ENCODE peak calls at places on chromosomes 13 and 19, in six cellular contexts. C, O, V, J, T and N are unnamed samples.

GRCh38 chr19:34254552-34255432 is at the start of gene GARRE1:
- DNase-seq in J (no peak), T (peak), O (peak), V (peak), C (peak), N (no peak)

GRCh38 chr19:39438270-39438934 is 2.7 kb upstream of the RPS16 start:
- DNase-seq in C (no peak), O (no peak), T (peak), J (no peak), V (no peak), N (peak)

GRCh38 chr13:52994865-52995264 is 33.7 kb upstream of the OLFM4 start:
- DNase-seq in O (no peak), V (no peak), T (no peak), C (no peak), J (no peak), N (no peak)

GRCh38 chr13:84192125-84192524 is 309.9 kb upstream of the SLITRK1 start:
- DNase-seq in V (no peak), T (peak), J (no peak), O (no peak), C (no peak), N (no peak)

GRCh38 chr19:35164418-35164817 is 9.9 kb downstream of the FXYD5 start:
- DNase-seq in V (no peak), T (no peak), J (no peak), O (no peak), C (no peak), N (no peak)

GRCh38 chr19:41708481-41708880 is at the start of gene CEACAM5:
- DNase-seq in C (no peak), J (no peak), T (no peak), O (no peak), V (no peak), N (no peak)

GRCh38 chr19:45739498-45740439 is 6.5 kb downstream of the MEIOSIN start:
- DNase-seq in C (no peak), V (peak), J (no peak), T (no peak), O (no peak), N (no peak)

GRCh38 chr19:9306443-9306842 is 3.2 kb downstream of the ZNF699 start:
- DNase-seq in J (no peak), V (no peak), C (no peak), O (no peak), T (peak), N (no peak)

GRCh38 chr19:36043952-36044351 is 10.1 kb downstream of the THAP8 start:
- DNase-seq in T (no peak), C (no peak), V (no peak), J (no peak), O (no peak), N (no peak)

GRCh38 chr13:83780201-83780600 is 102.1 kb downstream of the SLITRK1 start:
- DNase-seq in V (peak), O (no peak), J (no peak), T (peak), C (no peak), N (peak)

GRCh38 chr13:113148407-113148806 is 10.0 kb upstream of the PROZ start:
- DNase-seq in T (no peak), V (no peak), J (no peak), O (no peak), C (no peak), N (no peak)

GRCh38 chr19:34118879-34119748 is 53.2 kb upstream of the LSM14A start:
- DNase-seq in V (no peak), J (no peak), C (no peak), O (no peak), T (no peak), N (no peak)

GRCh38 chr13:106599875-106600797 is 32.2 kb upstream of the ARGLU1 start:
- DNase-seq in T (peak), J (peak), V (no peak), O (no peak), C (peak), N (no peak)

GRCh38 chr19:47227347-47228167 is 3.4 kb downstream of the BBC3 start:
- DNase-seq in V (peak), C (peak), J (peak), T (peak), O (peak), N (no peak)

GRCh38 chr13:51034906-51035305 is 76.2 kb downstream of the C13orf42 start:
- DNase-seq in T (no peak), J (no peak), V (no peak), O (no peak), C (no peak), N (no peak)

GRCh38 chr13:43537124-43537523 is 249.6 kb downstream of the ENOX1 start:
- DNase-seq in C (no peak), O (no peak), V (no peak), J (no peak), T (peak), N (no peak)

GRCh38 chr13:47858678-47859050 is 142.4 kb downstream of the SUCLA2 start:
- DNase-seq in C (no peak), T (peak), J (no peak), O (no peak), V (no peak), N (no peak)

DNA sequence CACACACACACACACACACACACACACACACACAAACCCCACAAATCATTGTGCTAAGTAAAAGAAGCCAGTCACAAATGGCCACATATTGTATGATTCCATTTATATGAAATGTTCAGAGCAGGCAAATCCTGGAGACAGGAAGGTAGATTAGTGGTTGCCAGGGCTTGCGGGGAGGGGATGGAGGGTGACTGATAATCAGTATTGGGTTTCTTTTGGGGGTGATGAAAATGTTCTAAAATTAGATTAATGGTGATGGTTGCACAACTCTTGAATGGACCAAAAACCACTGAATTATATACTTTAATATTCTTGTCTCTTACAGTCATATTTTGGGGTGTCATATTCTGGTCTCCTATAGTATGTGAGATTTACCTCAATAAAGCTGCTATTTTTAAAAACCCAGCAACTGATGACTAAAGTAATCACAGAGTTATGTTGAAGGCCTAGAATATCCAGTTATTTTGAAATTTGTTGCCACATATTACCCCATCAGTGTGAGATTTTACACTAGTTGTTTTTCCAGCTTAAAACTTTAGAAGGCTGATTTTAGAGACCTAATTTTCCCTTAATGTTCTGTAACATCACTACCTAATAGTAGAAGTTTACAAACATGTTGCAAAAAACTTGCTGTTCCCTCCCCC is 20.3 kb downstream of the FLT1 start:
- DNase-seq in J (no peak), C (no peak), O (no peak), T (no peak), V (no peak), N (no peak)
- H3K4me3 ChIP-seq in J (no peak), C (no peak), O (no peak), T (no peak), V (no peak), N (no peak)

GRCh38 chr19:2041436-2041685 is 9.7 kb downstream of the MKNK2 start:
- DNase-seq in V (no peak), C (no peak), T (no peak), J (no peak), O (no peak), N (no peak)

GRCh38 chr19:2043864-2044708 is 7.0 kb downstream of the MKNK2 start:
- DNase-seq in T (no peak), O (no peak), V (peak), J (no peak), C (no peak), N (no peak)

GRCh38 chr19:2041686-2042484 is 9.2 kb downstream of the MKNK2 start:
- DNase-seq in V (peak), C (peak), O (peak), T (peak), J (peak), N (no peak)

GRCh38 chr19:2043269-2043641 is 7.8 kb downstream of the MKNK2 start:
- DNase-seq in C (peak), J (no peak), T (no peak), V (no peak), O (no peak), N (no peak)

GRCh38 chr19:2042485-2043268 is 8.4 kb downstream of the MKNK2 start:
- DNase-seq in O (peak), C (peak), V (peak), T (no peak), J (no peak), N (no peak)
- H3K4me3 ChIP-seq in O (peak), C (no peak), V (peak), T (peak), J (peak), N (peak)

DNA sequence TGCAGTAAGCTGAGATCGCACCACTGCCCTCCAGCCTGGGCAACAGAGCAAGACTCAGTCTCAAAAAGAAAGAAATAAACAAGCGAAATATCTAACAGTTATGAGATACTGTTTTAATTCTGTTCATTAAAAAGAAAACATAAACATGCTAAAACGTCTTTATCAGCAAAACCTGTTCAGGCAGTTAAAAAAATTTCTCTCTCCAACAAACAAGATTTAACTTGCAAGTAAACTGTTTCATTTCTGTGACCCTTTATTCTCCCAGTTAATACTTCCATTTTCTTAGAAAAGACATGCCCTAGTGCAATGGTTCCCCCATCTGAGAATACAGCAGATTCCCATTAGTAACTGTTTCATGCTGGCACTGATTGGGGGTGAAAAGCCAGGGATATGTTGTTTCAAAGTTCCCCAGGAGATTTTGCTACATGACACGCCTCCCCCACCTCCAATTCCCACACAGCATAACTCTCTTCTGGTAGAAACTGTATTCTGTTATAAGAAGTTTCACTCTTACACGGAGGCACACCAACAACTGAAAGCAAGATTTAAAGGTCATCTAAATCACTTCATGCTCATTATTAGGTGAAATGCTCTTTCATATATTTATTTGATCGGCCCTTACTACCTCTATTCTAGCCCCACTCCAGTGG is 24.4 kb downstream of the ELF1 start:
- DNase-seq in T (no peak), J (no peak), O (no peak), V (no peak), C (no peak), N (no peak)
- H3K4me3 ChIP-seq in T (no peak), J (no peak), O (no peak), V (no peak), C (no peak), N (no peak)

DNA sequence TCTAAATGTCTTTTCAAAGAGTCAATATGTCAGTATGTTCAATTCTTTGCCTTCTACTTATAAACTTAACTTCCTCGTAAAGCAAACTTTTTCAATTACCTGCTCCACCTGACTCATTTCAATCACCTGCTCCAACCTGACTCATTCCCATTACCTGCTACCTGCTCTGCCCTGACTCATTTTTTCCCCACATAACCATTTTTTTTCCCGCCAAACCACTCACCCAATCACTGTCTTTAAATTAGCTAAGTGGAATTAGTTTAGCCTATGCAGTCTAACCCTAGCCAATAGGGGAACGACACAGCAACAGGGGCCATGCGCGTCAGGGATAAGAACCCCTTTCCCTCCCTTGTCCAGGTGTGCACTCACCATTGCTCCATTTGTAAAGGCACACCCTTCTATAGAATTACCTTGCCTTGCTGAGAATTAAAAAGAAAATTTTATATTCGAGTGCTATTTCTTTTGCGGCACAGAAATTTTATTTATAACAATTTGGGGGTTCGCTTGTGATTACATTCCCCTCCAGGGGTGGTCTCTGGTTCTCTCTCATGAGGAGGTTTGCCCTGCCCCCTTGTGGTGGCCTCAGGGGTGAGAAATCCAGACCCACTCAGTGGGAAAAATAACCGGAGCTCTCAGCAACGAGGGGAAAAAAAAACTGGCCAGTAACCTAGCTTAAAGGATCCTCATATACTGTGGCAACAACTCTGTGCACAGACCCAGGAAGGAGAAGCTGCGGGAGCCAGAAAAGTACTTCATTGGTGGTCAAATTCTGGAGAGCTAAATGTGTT is 193.1 kb downstream of the ZNF486 start:
- DNase-seq in J (no peak), C (peak), V (peak), O (no peak), T (no peak), N (no peak)
- H3K4me3 ChIP-seq in J (no peak), C (no peak), V (no peak), O (no peak), T (no peak), N (no peak)

DNA sequence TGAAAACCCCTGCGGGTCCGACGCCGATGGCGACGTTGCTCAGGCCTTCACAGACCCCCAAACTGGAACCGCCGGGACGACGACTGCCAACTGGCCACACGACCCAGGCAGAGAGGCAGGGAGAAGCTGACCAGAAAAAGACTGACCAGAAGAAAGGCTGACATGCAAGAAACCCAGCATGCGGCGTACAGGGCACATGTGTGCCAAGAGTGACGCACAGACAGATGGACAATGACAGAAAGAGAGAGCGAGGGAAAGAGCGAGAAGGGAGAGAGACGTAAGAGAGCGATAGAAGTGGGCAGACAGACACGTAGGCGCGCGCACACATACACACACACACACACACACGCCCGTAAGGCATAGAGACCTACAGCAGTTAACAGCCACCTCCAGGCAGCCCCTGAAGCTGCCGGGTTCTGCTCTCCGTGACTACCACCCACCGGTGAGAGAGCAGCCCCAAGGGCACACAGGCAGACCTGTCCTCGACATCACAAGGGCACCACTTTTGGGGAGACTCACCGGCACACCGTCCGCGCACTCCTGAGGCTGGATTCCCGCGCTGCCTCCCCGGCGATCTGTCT is 67.2 kb upstream of the ZNF527 start:
- DNase-seq in C (no peak), V (peak), T (no peak), O (no peak), J (no peak), N (no peak)
- H3K4me3 ChIP-seq in C (peak), V (peak), T (peak), O (peak), J (peak), N (no peak)

DNA sequence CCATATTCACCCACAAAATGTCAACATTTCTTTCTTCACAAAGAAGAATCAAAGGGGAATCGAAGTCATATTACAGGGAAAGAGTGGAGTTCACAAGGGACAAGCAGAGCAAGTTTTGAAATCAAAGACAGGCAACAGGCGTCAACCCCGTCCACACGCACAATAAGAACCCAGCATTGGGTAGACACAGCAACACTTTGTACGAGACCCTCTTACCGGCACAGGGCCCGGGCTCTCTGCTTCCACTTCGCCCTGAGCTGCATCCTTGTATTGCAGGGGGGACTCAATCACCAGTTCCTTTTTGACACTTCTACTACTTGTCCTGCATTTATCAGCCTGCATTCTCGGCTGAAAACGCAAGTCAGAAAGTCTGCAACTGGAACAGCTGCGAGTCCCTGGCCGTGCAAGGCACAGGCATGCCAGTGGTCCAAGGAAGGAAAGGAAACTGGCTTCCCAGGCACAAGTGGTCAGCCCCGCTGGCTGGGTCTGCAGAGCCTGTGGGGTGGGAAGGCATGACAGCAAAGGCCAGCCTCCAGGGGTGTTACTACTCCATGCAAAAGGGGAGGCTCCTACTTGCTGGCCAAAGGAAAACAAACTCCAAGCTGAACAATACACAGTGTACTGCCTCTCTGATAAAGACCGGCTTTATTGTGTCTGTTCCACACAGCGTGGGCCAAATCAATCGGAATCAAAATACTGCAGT is at the start of gene DOCK9:
- DNase-seq in C (peak), T (peak), J (peak), V (peak), O (peak), N (no peak)
- H3K4me3 ChIP-seq in C (peak), T (peak), J (peak), V (no peak), O (peak), N (peak)

GRCh38 chr19:16573296-16573695 is 1.1 kb upstream of the SLC35E1 start:
- DNase-seq in C (no peak), J (no peak), O (no peak), V (no peak), T (no peak), N (no peak)
- H3K4me3 ChIP-seq in C (peak), J (peak), O (peak), V (peak), T (peak), N (peak)

GRCh38 chr19:23822735-23823134 is 64.0 kb upstream of the ZNF681 start:
- DNase-seq in C (no peak), T (no peak), O (no peak), V (no peak), J (no peak), N (no peak)
- H3K4me3 ChIP-seq in C (no peak), T (no peak), O (no peak), V (no peak), J (no peak), N (no peak)

DNA sequence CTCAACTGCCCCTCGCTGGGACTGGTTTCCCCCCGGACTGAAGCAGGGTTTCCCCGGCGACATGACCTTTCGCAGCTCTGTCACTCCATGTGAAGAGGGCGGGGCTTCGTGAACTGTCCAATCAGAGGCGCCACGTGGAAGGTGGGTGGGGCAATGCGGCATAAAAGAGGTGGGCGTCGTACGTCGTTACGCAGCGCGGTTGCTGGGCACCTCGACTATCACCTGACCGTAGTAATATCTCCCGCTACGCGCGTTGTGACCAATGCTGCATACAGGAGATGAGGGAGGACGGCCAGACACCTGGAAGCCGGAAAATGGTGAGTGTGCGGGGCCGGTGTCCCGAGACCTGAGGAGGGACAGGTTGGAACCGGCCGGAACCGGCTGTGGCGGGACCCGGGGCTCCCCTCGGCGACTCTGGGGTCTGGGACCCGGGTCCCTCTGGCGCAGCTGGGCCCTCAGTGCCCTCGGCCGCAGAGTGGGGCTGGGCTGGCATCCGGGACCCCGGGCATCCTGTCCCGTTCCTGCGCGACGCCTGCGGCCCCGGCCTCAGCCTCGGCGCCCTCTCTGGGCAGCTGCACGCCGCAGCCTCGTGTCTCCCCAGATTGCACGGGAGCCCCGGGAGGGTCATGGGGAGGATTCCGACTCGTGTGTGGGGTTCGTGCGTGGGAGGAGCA is 32.1 kb downstream of the ZNF136 start:
- DNase-seq in V (peak), J (peak), C (peak), O (peak), T (peak), N (no peak)
- H3K4me3 ChIP-seq in V (no peak), J (peak), C (peak), O (peak), T (peak), N (no peak)